ENCODE peak calls at places on chromosomes 7 and 10, in ten cellular contexts. A, S, B, M, U, H, F, V, N and O are unnamed samples. For H3K9me3, the result is how much of the 10 kb centered on the place peaks cover.

GRCh38 chr7:43648725-43649406 is 66.0 kb downstream of the STK17A start:
- DNase-seq in A (no peak), H (no peak), F (no peak), B (no peak), S (no peak), N (no peak), U (no peak), V (peak), M (peak), O (peak)

GRCh38 chr7:151839511-151839921 is 37.4 kb downstream of the PRKAG2 start:
- DNase-seq in U (no peak), S (no peak), A (peak), F (no peak), B (no peak), M (no peak), V (peak), H (no peak), N (no peak), O (no peak)

GRCh38 chr7:143906176-143906575 is 4.2 kb upstream of the TCAF1 start:
- DNase-seq in M (no peak), S (no peak), F (no peak), U (no peak), H (peak), V (no peak), A (no peak), B (no peak), N (no peak), O (no peak)

GRCh38 chr10:86364551-86365345 is 1.8 kb downstream of the GRID1 start:
- DNase-seq in V (peak), A (no peak), S (no peak), H (peak), M (no peak), N (no peak), B (no peak), U (no peak), F (peak), O (no peak)

GRCh38 chr10:22854935-22855421 is 72.9 kb upstream of the ARMC3 start:
- DNase-seq in U (no peak), F (no peak), S (no peak), M (no peak), N (no peak), B (peak), H (no peak), A (no peak), V (no peak), O (no peak)

GRCh38 chr10:110016957-110017514 is 9.3 kb downstream of the ADD3 start:
- DNase-seq in F (no peak), N (no peak), U (no peak), V (no peak), A (no peak), S (no peak), M (no peak), H (no peak), B (no peak), O (no peak)

GRCh38 chr7:34036069-34036920 is 131.0 kb downstream of the BMPER start:
- DNase-seq in N (no peak), B (peak), U (peak), H (peak), A (no peak), M (no peak), V (no peak), S (no peak), F (no peak), O (no peak)

GRCh38 chr10:129622736-129623135 is 155.7 kb downstream of the MGMT start:
- DNase-seq in F (peak), M (no peak), A (no peak), U (no peak), V (no peak), B (no peak), H (no peak), N (no peak), S (no peak), O (no peak)

GRCh38 chr10:76874151-76874550 is 763.5 kb downstream of the KCNMA1 start:
- DNase-seq in S (no peak), M (no peak), N (no peak), V (peak), U (no peak), F (no peak), A (peak), B (no peak), H (no peak), O (no peak)

GRCh38 chr7:22231141-22231540 is 125.8 kb downstream of the RAPGEF5 start:
- DNase-seq in M (no peak), U (no peak), H (no peak), S (no peak), N (no peak), V (no peak), B (no peak), F (no peak), A (no peak), O (no peak)

GRCh38 chr7:102075126-102075525 is 211.5 kb upstream of the SH2B2 start:
- DNase-seq in F (no peak), U (no peak), S (no peak), H (no peak), N (no peak), B (no peak), M (no peak), V (no peak), A (no peak), O (no peak)

GRCh38 chr10:93995182-93995581 is 1.5 kb downstream of the PLCE1 start:
- DNase-seq in M (no peak), S (no peak), N (no peak), B (no peak), F (no peak), U (no peak), V (no peak), A (no peak), H (no peak), O (no peak)

GRCh38 chr7:2928613-2929311 is 84.7 kb upstream of the GNA12 start:
- DNase-seq in U (no peak), S (no peak), N (no peak), V (peak), B (no peak), H (peak), A (peak), M (no peak), F (no peak), O (no peak)

GRCh38 chr7:87204933-87205332 is 14.6 kb downstream of the TMEM243 start:
- DNase-seq in F (no peak), H (no peak), S (no peak), U (no peak), V (no peak), M (no peak), B (no peak), N (no peak), A (no peak), O (no peak)

GRCh38 chr10:4549254-4549653 is 276.8 kb upstream of the AKR1E2 start:
- DNase-seq in A (no peak), N (no peak), V (no peak), U (no peak), S (no peak), B (no peak), M (no peak), H (no peak), F (no peak), O (no peak)

GRCh38 chr7:130884437-130885417 is 150.7 kb upstream of the KLF14 start:
- DNase-seq in A (no peak), H (no peak), M (no peak), N (no peak), U (no peak), S (no peak), B (peak), F (no peak), V (no peak), O (no peak)

GRCh38 chr7:6273380-6273837 is 985 bp upstream of the CYTH3 start:
- DNase-seq in H (peak), V (no peak), N (no peak), U (no peak), A (no peak), B (no peak), M (no peak), F (no peak), S (no peak), O (no peak)

GRCh38 chr7:136501151-136501550 is 367.3 kb upstream of the CHRM2 start:
- DNase-seq in V (no peak), N (no peak), B (no peak), A (no peak), F (no peak), H (no peak), U (no peak), M (no peak), S (no peak), O (no peak)

GRCh38 chr7:129617178-129617577 is 5.7 kb downstream of the NRF1 start:
- DNase-seq in V (no peak), H (no peak), B (no peak), F (no peak), N (no peak), S (no peak), M (no peak), U (no peak), A (no peak), O (no peak)

GRCh38 chr7:134022512-134022911 is 104.6 kb upstream of the LRGUK start:
- DNase-seq in B (no peak), V (no peak), M (no peak), F (no peak), H (no peak), S (no peak), U (no peak), N (no peak), A (no peak), O (no peak)

GRCh38 chr7:18400281-18400680 is 95.3 kb upstream of the HDAC9 start:
- DNase-seq in B (no peak), N (no peak), F (no peak), A (no peak), H (no peak), V (no peak), U (no peak), M (no peak), S (no peak), O (no peak)

GRCh38 chr7:132065193-132065972 is 509.0 kb upstream of the PODXL start:
- DNase-seq in H (peak), A (no peak), S (no peak), B (peak), M (no peak), F (no peak), U (no peak), V (peak), N (no peak), O (no peak)

GRCh38 chr7:11743016-11743415 is 89.0 kb downstream of the THSD7A start:
- DNase-seq in F (no peak), B (no peak), V (no peak), N (no peak), U (no peak), S (no peak), M (no peak), A (no peak), H (no peak), O (no peak)

GRCh38 chr10:92699518-92700272 is 9.9 kb downstream of the HHEX start:
- DNase-seq in B (peak), H (no peak), A (no peak), F (peak), M (peak), S (peak), U (peak), V (peak), N (peak), O (peak)

GRCh38 chr7:400901-401485 is 111.0 kb downstream of the FOXL3 start:
- DNase-seq in H (peak), B (no peak), N (no peak), M (no peak), A (peak), S (no peak), V (peak), U (no peak), F (no peak), O (no peak)
- H3K9me3 ChIP-seq in H (under half), B (under half), N (under half), M (under half), A (under half), S (under half), V (under half), U (under half), F (under half), O (under half)

GRCh38 chr10:49844775-49845561 is 82.8 kb upstream of the OGDHL start:
- DNase-seq in S (no peak), A (no peak), F (no peak), U (no peak), V (no peak), N (no peak), H (no peak), B (no peak), M (no peak), O (no peak)

GRCh38 chr10:49837685-49838084 is 75.6 kb upstream of the OGDHL start:
- DNase-seq in N (no peak), B (no peak), A (no peak), S (no peak), U (no peak), F (no peak), V (no peak), M (no peak), H (no peak), O (no peak)

GRCh38 chr10:49837096-49837495 is 75.0 kb upstream of the OGDHL start:
- DNase-seq in M (no peak), V (no peak), N (no peak), H (no peak), U (no peak), F (no peak), S (no peak), A (no peak), B (peak), O (no peak)

DNA sequence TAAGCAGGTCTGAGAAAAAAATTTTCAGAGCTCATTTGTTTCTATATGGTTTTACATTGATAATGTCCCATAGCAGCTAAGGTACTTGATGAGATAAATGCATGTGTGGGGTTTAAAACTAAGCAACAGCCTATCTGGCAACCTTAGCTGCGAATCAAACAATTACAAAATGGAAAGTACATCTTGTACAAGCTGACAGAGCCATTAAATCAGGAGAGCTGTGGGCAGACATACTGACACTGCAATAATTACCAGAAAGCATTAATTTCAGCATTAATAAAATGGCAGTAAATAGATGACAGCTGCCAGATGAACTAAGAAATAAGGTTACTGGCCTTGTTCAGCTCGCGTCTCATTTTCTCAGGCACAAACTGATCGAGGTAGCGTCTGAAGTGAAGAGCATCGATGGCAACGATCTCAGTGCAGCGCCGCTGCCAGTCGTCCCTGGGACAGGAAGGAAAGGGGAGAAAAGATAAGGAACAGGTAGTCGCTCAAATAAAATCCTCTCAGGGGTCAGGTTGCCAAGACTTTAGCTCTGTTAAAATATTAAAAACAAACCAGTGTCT is 79.6 kb upstream of the OGDHL start:
- DNase-seq in M (no peak), S (no peak), H (no peak), F (no peak), N (no peak), U (no peak), V (no peak), B (no peak), A (no peak), O (no peak)
- H3K27ac ChIP-seq in M (no peak), S (no peak), H (no peak), F (no peak), N (no peak), U (no peak), V (no peak), B (no peak), A (peak), O (no peak)

DNA sequence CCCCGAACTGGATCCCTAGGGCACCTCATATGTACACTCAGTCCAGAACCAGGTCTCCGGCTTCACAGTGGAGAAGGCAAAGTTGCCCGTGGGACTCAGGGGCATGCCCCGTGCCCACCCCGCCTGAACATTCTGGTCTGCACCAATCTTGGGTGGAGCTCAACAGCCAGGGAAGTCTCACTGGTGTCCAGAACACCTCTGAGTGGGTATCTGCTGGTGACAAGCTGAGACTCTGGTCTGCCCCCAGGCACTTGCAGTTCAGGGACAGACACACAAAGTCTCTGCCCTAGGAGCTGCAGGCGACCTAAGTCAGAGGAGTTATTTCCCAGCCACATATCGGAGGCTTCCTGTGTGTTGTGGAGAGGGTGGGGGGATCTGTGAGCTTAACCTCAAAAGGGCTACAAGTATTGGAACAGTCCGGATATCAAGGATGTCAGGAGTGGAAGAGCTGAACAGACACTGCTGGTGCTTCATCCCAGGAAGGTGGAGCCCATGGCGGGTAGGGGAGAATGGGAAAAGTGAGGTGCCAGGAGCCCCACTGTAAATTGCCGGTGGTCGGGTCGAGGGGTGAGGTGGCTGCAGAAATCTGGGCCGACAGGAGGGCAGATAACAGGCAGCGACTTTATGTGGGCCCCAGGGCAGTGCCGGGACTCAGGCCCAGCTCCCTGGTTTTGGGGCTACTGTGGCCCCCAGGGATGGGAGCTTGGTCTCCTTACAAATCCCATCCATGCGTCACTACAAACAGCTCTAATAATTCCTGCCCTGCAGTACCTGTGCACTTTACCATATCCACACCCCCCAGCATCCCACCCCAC is 8.6 kb upstream of the TLX1 start:
- DNase-seq in A (no peak), M (no peak), F (no peak), N (no peak), V (no peak), U (no peak), S (no peak), H (no peak), B (no peak), O (no peak)
- H3K4me3 ChIP-seq in A (peak), M (no peak), F (peak), N (no peak), V (no peak), U (no peak), S (no peak), H (no peak), B (no peak), O (no peak)

DNA sequence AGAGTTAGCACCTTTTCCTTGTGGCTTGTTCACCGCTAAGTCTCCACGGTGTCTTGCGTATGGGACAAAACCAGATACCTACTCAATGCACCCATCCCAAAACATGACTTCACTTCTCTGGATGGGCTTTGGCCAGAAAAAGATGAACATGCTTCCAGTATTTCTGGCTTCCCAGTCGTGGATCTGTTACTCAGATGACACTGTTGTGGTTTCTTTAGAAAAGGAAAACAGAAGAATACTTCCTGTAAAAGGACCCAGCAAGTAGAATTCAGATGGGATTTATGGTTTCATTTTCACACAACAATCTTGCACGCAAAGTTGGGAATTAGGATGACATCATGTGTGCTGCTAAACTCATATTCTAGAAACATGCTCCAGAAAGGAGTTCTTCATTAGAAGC is 216.7 kb downstream of the ADAM12 start:
- DNase-seq in U (no peak), F (no peak), N (no peak), H (no peak), S (no peak), V (no peak), B (no peak), M (no peak), A (no peak), O (no peak)
- H3K9me3 ChIP-seq in U (under half), F (under half), N (under half), H (under half), S (under half), V (under half), B (under half), M (under half), A (under half), O (under half)

GRCh38 chr7:157271991-157272324 is 64.8 kb upstream of the DNAJB6 start:
- DNase-seq in M (no peak), U (no peak), A (peak), S (no peak), B (peak), N (no peak), H (peak), V (peak), F (no peak), O (no peak)
- H3K27ac ChIP-seq in M (no peak), U (no peak), A (peak), S (no peak), B (peak), N (no peak), H (peak), V (peak), F (no peak), O (no peak)

GRCh38 chr7:71377062-71377461 is 245.1 kb downstream of the GALNT17 start:
- DNase-seq in U (no peak), M (no peak), V (no peak), S (no peak), A (no peak), N (no peak), H (no peak), B (no peak), F (no peak), O (no peak)

GRCh38 chr7:71372991-71373390 is 241.0 kb downstream of the GALNT17 start:
- DNase-seq in B (no peak), H (no peak), F (no peak), M (no peak), S (no peak), N (no peak), V (no peak), U (no peak), A (no peak), O (no peak)

GRCh38 chr7:71377469-71377868 is 245.5 kb downstream of the GALNT17 start:
- DNase-seq in M (no peak), N (no peak), A (no peak), U (no peak), B (no peak), S (no peak), F (no peak), H (no peak), V (no peak), O (no peak)
- H3K4me3 ChIP-seq in M (no peak), N (no peak), A (no peak), U (no peak), B (no peak), S (no peak), F (no peak), H (no peak), V (no peak), O (no peak)

DNA sequence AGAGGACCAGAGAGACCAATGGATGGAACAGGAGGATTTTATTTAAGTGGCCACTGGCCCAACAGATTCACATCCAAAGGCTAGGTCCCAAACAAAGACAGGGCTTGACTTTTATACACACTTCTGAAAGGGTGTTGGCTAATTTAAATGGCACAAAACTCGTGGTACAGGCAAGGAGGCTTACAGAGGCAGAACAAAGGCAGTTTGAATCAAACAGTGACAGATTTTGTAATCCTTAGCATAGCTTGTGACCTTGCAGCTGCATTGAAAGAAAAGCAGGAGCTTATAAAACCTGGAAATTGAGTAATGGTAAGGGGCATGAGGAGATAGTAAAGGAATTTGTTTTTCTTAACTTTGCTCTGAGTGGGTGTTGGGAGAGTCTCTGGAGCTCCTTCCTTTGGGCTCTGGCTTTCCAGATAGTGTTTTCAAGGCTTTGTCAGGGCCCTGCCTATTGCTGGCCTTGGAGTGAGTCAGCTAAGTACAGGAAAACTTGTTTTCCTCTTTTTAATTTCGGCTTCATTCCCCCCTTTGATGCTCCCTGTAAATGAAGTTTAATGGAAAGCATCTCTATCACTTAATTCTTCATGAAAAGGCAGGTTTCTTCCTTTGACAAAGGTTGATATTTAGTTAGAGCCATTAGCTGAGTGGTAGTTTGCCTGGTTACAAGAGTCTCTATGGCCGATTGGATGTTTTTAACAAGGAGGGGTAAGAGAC is 96.9 kb downstream of the TRIM24 start:
- DNase-seq in S (no peak), U (no peak), N (no peak), F (no peak), V (no peak), A (no peak), B (no peak), H (no peak), M (no peak), O (no peak)
- H3K9me3 ChIP-seq in S (under half), U (under half), N (under half), F (under half), V (under half), A (half or more), B (half or more), H (under half), M (under half), O (under half)

GRCh38 chr7:46713868-46714596 is 793.0 kb upstream of the IGFBP3 start:
- DNase-seq in S (no peak), M (no peak), N (no peak), U (no peak), V (peak), H (no peak), B (peak), F (no peak), A (peak), O (no peak)
- H3K27ac ChIP-seq in S (no peak), M (no peak), N (no peak), U (no peak), V (no peak), H (no peak), B (peak), F (no peak), A (no peak), O (no peak)